ENCODE peak calls at places on chromosomes 13 and 19, in five cellular contexts. H is NCI-H345; Q is T-helper 17 cell; K is NCI-H1694; R is CD4-positive, CD25-positive, alpha-beta regulatory T cell. C is an unnamed sample.

GRCh38 chr13:41064493-41064892 is 3.2 kb downstream of the WBP4 start:
- DNase-seq in H (no peak), Q (no peak), K (no peak), R (no peak), C (no peak)

GRCh38 chr19:46426506-46427162 is 2.1 kb downstream of the PNMA8C start:
- DNase-seq in H (peak), Q (no peak), K (peak), R (no peak), C (peak)

GRCh38 chr19:40921005-40921897 is 39.2 kb upstream of the CYP2A7 start:
- DNase-seq in H (peak), Q (no peak), K (no peak), R (no peak), C (no peak)

GRCh38 chr13:114112231-114112825 is 20.1 kb downstream of the RASA3 start:
- DNase-seq in H (no peak), Q (no peak), K (no peak), R (no peak), C (no peak)

GRCh38 chr19:29831041-29831548 is 19.3 kb downstream of the CCNE1 start:
- DNase-seq in H (no peak), Q (peak), K (no peak), R (peak), C (no peak)

GRCh38 chr19:33471111-33471996 is 50.2 kb downstream of the PEPD start:
- DNase-seq in H (no peak), Q (no peak), K (no peak), R (no peak), C (no peak)

GRCh38 chr13:92739306-92739818 is 487.2 kb upstream of the GPC6 start:
- DNase-seq in H (no peak), Q (no peak), K (no peak), R (no peak), C (no peak)

GRCh38 chr19:49997709-49998108 is 27.5 kb downstream of the VRK3 start:
- DNase-seq in H (no peak), Q (no peak), K (no peak), R (no peak), C (no peak)

GRCh38 chr13:45004096-45004495 is 14.8 kb downstream of the GPALPP1 start:
- DNase-seq in H (no peak), Q (no peak), K (no peak), R (no peak), C (no peak)

GRCh38 chr19:35248310-35249145 is at the start of gene LSR:
- DNase-seq in H (peak), Q (peak), K (no peak), R (peak), C (no peak)

GRCh38 chr19:30131246-30131645 is 189.2 kb downstream of the URI1 start:
- DNase-seq in H (no peak), Q (no peak), K (no peak), R (no peak), C (no peak)

GRCh38 chr13:110944121-110944967 is 29.5 kb upstream of the ANKRD10 start:
- DNase-seq in H (no peak), Q (no peak), K (no peak), R (no peak), C (no peak)

GRCh38 chr13:73717632-73718031 is 416.6 kb downstream of the KLF12 start:
- DNase-seq in H (no peak), Q (no peak), K (no peak), R (no peak), C (no peak)

C was measured in hypothalamus.